ENCODE peak calls at places on chromosomes 1 and 21, in nine cellular contexts. F is heart left ventricle; N is neural progenitor cell; P is BJ; U is astrocyte; Q is CD8-positive, alpha-beta memory T cell; W is prostate gland; I is left ventricle myocardium inferior; E is coronary artery. K is an unnamed sample.

GRCh38 chr1:104878203-104878911 is 1128.7 kb downstream of the AMY1C start:
- DNase-seq in F (no peak), N (peak), P (no peak), U (no peak), Q (no peak), W (no peak), I (no peak), E (no peak), K (no peak)

GRCh38 chr1:98988906-98989603 is 15.6 kb downstream of the PLPPR5 start:
- DNase-seq in F (no peak), N (no peak), P (no peak), U (peak), Q (no peak), W (no peak), I (no peak), E (no peak), K (no peak)

GRCh38 chr1:65339866-65340483 is 30.6 kb downstream of the DNAJC6 start:
- DNase-seq in F (no peak), N (no peak), P (no peak), U (peak), Q (no peak), W (no peak), I (no peak), E (no peak), K (no peak)

GRCh38 chr1:234169161-234169849 is 204.0 kb upstream of the COA6 start:
- DNase-seq in F (no peak), N (no peak), P (no peak), U (no peak), Q (no peak), W (no peak), I (no peak), E (peak), K (no peak)

GRCh38 chr1:44848456-44849181 is 5.6 kb upstream of the PTCH2 start:
- DNase-seq in F (peak), N (no peak), P (no peak), U (no peak), Q (no peak), W (no peak), I (no peak), E (no peak), K (no peak)

GRCh38 chr1:108053291-108054023 is 88.5 kb upstream of the VAV3 start:
- DNase-seq in F (peak), N (no peak), P (no peak), U (peak), Q (no peak), W (no peak), I (no peak), E (no peak), K (no peak)

GRCh38 chr1:230327892-230328284 is 98.2 kb downstream of the PGBD5 start:
- DNase-seq in F (no peak), N (no peak), P (no peak), U (peak), Q (no peak), W (no peak), I (no peak), E (no peak), K (no peak)

GRCh38 chr1:23611601-23612327 is 52.5 kb upstream of the ID3 start:
- DNase-seq in F (no peak), N (no peak), P (no peak), U (no peak), Q (no peak), W (no peak), I (no peak), E (no peak), K (no peak)

GRCh38 chr1:150235436-150235851 is 468 bp downstream of the ANP32E start:
- DNase-seq in F (peak), N (peak), P (no peak), U (no peak), Q (no peak), W (no peak), I (no peak), E (no peak), K (no peak)

GRCh38 chr1:85200367-85200869 is 398 bp downstream of the SYDE2 start:
- DNase-seq in F (no peak), N (peak), P (no peak), U (no peak), Q (no peak), W (peak), I (no peak), E (peak), K (no peak)

GRCh38 chr1:236083650-236084385 is 18.9 kb upstream of the NID1 start:
- DNase-seq in F (no peak), N (no peak), P (no peak), U (peak), Q (no peak), W (no peak), I (no peak), E (no peak), K (no peak)

GRCh38 chr1:214864896-214865688 is 217.4 kb upstream of the KCNK2 start:
- DNase-seq in F (no peak), N (no peak), P (no peak), U (peak), Q (no peak), W (no peak), I (no peak), E (no peak), K (no peak)

GRCh38 chr1:63454269-63454668 is 68.8 kb downstream of the ITGB3BP start:
- DNase-seq in F (no peak), N (peak), P (no peak), U (no peak), Q (no peak), W (no peak), I (no peak), E (no peak), K (no peak)

GRCh38 chr1:245084551-245084950 is 70.2 kb upstream of the KIF26B start:
- DNase-seq in F (no peak), N (no peak), P (no peak), U (peak), Q (no peak), W (no peak), I (no peak), E (no peak), K (no peak)

GRCh38 chr1:30490554-30491053 is 232.8 kb downstream of the MATN1 start:
- DNase-seq in F (no peak), N (no peak), P (no peak), U (no peak), Q (no peak), W (no peak), I (no peak), E (no peak), K (no peak)

GRCh38 chr1:207004931-207005830 is 27.4 kb downstream of the C1orf116 start:
- DNase-seq in F (peak), N (peak), P (no peak), U (peak), Q (peak), W (no peak), I (no peak), E (no peak), K (no peak)

GRCh38 chr1:180530501-180530900 is 28.1 kb upstream of the ACBD6 start:
- DNase-seq in F (peak), N (no peak), P (no peak), U (peak), Q (no peak), W (no peak), I (no peak), E (no peak), K (peak)

GRCh38 chr1:197761654-197762053 is 13.6 kb downstream of the DENND1B start:
- DNase-seq in F (no peak), N (no peak), P (no peak), U (no peak), Q (no peak), W (no peak), I (no peak), E (no peak), K (no peak)

GRCh38 chr1:9292361-9293240 is at the start of gene SPSB1:
- DNase-seq in F (peak), N (peak), P (no peak), U (peak), Q (peak), W (peak), I (peak), E (peak), K (no peak)

GRCh38 chr1:236702995-236703394 is 16.7 kb downstream of the ACTN2 start:
- DNase-seq in F (no peak), N (no peak), P (no peak), U (no peak), Q (no peak), W (no peak), I (no peak), E (no peak), K (no peak)

GRCh38 chr1:114314576-114314975 is 160.9 kb upstream of the SYT6 start:
- DNase-seq in F (no peak), N (no peak), P (no peak), U (no peak), Q (no peak), W (no peak), I (no peak), E (no peak), K (no peak)

GRCh38 chr1:53073899-53074311 is 11.9 kb downstream of the PODN start:
- DNase-seq in F (peak), N (no peak), P (no peak), U (no peak), Q (no peak), W (no peak), I (peak), E (peak), K (no peak)

GRCh38 chr21:41098076-41098475 is 69.9 kb upstream of the BACE2 start:
- DNase-seq in F (no peak), N (no peak), P (no peak), U (no peak), Q (no peak), W (no peak), I (no peak), E (no peak), K (no peak)

GRCh38 chr1:223732993-223733798 is 20.9 kb downstream of the CAPN2 start:
- DNase-seq in F (peak), N (no peak), P (no peak), U (no peak), Q (no peak), W (no peak), I (peak), E (no peak), K (no peak)

GRCh38 chr1:26280333-26281042 is 602 bp downstream of the SH3BGRL3 start:
- DNase-seq in F (no peak), N (no peak), P (no peak), U (peak), Q (no peak), W (peak), I (no peak), E (no peak), K (no peak)

GRCh38 chr1:18794066-18794465 is 65.4 kb downstream of the TAS1R2 start:
- DNase-seq in F (no peak), N (no peak), P (no peak), U (no peak), Q (no peak), W (no peak), I (no peak), E (no peak), K (no peak)

GRCh38 chr1:226645279-226645976 is 93.7 kb downstream of the ITPKB start:
- DNase-seq in F (no peak), N (no peak), P (no peak), U (no peak), Q (no peak), W (no peak), I (no peak), E (no peak), K (no peak)

DNA sequence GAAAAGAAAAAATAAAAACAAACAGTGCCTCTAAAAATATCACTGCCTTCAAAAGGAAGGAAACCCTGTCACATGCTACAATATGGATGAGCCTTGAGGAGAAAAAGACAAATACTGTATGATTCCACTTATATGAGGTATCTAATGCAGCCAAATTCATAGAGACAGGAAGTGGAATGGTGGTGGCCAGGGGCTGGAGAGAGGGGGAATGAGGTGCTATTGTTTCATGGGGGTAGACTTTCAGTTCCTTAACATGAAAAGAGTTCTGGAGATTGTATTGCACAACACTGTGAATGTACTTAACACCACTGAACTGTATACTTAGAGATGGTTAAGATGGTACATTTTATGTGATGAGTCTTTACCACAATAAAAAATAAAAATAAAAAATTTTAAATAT is 17.2 kb downstream of the S100A6 start:
- DNase-seq in F (no peak), N (no peak), P (no peak), U (no peak), Q (no peak), W (no peak), I (no peak), E (no peak), K (no peak)
- H3K4me3 ChIP-seq in F (no peak), N (no peak), P (no peak), U (no peak), Q (no peak), W (no peak), I (no peak), E (no peak), K (no peak)

DNA sequence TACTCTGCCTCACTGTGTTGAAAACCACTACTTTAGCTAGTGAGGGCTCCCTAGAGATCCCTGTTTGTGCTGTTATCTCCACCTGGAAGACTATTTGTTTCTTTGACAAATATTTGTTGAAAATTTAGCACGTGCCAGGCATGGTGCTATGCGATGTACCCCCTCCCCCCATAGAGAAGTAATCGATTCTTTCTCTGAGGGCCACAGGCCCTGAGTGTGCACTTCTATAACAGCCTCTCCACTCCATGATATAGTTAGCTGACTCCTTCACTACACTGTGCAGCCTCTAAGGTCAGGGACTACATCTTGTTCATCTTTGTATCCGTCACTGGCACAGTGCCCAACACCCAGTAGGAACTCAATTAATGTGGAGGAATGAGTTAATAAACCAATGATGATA is 17.3 kb upstream of the RBM15 start:
- DNase-seq in F (no peak), N (no peak), P (no peak), U (no peak), Q (no peak), W (no peak), I (no peak), E (no peak), K (no peak)
- H3K4me3 ChIP-seq in F (no peak), N (no peak), P (no peak), U (no peak), Q (no peak), W (no peak), I (no peak), E (no peak), K (no peak)

DNA sequence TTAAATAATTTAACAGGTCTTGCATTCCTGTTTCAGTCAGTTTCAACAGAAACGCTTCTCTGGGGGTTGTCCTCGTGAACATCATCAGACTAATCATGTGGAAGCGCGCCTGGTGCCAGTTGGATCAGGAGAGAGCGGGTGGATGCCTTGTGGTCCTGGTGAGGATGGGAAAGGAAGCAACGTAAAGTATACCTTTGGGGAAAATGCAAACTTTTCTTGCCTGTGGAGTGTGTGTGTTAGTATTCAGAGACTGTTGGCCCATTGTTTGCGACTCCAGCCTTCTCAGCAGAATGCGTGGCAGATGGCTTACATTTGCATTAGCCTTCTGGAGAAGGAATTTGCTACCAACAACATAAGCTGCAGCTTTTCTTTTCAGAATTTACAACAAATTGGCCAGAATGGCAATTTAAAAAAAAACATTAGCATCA is 173.9 kb downstream of the RWDD3 start:
- DNase-seq in F (no peak), N (peak), P (no peak), U (no peak), Q (no peak), W (no peak), I (no peak), E (no peak), K (no peak)
- H3K4me3 ChIP-seq in F (no peak), N (no peak), P (no peak), U (no peak), Q (no peak), W (no peak), I (no peak), E (no peak), K (no peak)

DNA sequence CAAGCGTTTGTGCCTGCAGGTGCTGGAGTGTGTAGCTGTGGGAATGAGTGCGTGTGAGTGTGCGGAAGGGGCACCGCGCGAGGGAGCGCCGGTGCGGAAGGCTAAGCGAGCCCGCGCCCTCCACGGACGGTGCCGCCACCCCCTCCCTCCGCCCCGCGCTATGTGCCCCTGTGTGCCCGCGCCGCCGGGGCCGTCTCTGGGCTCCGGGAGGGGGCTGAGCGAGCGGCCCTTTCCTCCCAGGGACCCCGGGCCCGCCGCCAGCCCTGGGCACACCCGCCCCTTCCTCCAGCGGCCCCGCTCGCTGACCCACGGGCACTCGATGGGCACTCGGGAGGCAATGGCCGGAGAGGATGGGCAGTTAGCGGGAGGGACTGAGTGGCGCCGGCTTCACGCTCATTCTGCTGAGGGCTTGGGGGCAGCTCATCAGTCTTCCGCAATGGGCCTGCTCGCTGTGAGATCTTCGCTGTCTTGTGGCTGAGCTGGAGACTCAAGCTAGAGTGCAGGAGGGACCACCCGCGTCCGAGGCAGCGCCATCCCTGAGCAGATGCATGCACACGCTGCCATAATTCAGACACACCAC is 8.6 kb upstream of the ADGRB2 start:
- DNase-seq in F (no peak), N (no peak), P (no peak), U (no peak), Q (no peak), W (no peak), I (no peak), E (no peak), K (no peak)
- H3K4me3 ChIP-seq in F (peak), N (peak), P (no peak), U (peak), Q (peak), W (peak), I (peak), E (peak), K (peak)

GRCh38 chr1:145720556-145720877 is 1.2 kb downstream of the CD160 start:
- DNase-seq in F (no peak), N (no peak), P (peak), U (peak), Q (no peak), W (no peak), I (no peak), E (no peak), K (peak)

GRCh38 chr1:145720878-145721671 is 1.8 kb downstream of the CD160 start:
- DNase-seq in F (peak), N (peak), P (no peak), U (no peak), Q (peak), W (peak), I (peak), E (peak), K (no peak)

GRCh38 chr1:145717833-145718232 is 1.5 kb upstream of the CD160 start:
- DNase-seq in F (no peak), N (no peak), P (no peak), U (no peak), Q (no peak), W (no peak), I (no peak), E (no peak), K (no peak)

GRCh38 chr1:145716641-145717061 is 2.6 kb upstream of the CD160 start:
- DNase-seq in F (no peak), N (peak), P (no peak), U (no peak), Q (no peak), W (no peak), I (no peak), E (no peak), K (no peak)

DNA sequence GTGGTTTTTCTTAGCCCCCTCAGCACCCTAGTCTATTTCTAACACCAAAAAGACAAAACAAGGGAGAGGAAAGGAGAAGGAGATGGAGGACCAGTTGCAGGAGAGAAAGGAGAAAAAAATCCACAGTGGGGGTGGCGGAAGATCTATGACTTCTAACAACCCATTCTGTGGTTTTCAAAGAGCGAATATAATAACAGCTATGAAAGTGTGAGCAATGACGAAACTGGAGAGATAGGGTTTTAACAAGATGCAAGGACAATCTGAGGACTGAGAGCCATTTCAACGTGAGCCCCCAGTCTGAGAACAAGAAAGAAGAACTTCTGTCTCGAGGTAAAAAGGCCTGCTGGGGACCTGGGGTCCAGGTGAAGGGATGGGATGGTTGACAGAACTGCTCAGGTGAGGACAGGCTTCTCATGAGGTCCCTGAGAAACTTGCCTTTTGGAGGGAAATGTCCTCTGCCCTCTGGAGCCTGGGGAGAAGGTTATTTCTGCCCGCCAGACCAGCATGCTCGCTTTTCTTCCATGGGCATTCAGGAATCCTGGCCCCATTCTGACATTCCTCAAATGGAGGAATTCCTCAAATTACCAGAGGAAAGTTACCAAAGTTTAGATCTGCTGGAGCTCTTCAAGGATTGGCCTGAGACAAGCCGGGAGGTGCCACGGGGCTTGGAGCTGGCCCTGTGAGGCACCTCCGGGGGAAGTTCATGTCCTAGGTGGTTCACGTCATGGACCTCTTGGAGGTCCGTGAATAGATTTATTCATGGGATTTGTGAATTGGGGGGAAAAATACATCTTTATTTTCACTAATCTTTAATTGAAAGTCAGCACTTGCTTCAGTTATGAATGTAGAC is at the start of gene CD160:
- DNase-seq in F (no peak), N (no peak), P (no peak), U (no peak), Q (no peak), W (no peak), I (no peak), E (no peak), K (no peak)
- H3K4me3 ChIP-seq in F (no peak), N (no peak), P (no peak), U (no peak), Q (peak), W (no peak), I (no peak), E (no peak), K (no peak)

K was measured in AG04449.